ENCODE peak calls at places on chromosomes 5 and 9, in nine cellular contexts. One of them, this sample, is unnamed.
A peak's percentile ranks its signal among the peaks of the same experiment; 100 is the strongest.

GRCh38 chr9:114339130-114339908 is 9.7 kb downstream of the ORM2 start:
- DNase-seq in foreskin keratinocyte: no peak
- DNase-seq in CD4-positive, alpha-beta T cell: peak; percentile 47
- DNase-seq in effector memory CD4-positive, alpha-beta T cell: peak; percentile 12
- DNase-seq in transverse colon: peak; percentile 53
- DNase-seq in psoas muscle: peak; percentile 44
- DNase-seq in CD4-positive, alpha-beta memory T cell: peak; percentile 36
- DNase-seq in coronary artery: no peak
- DNase-seq in ovary: peak; percentile 74
- DNase-seq in this sample: peak; percentile 37

GRCh38 chr5:118653155-118653554 is 335.2 kb downstream of the DTWD2 start:
- DNase-seq in foreskin keratinocyte: no peak
- DNase-seq in CD4-positive, alpha-beta T cell: no peak
- DNase-seq in effector memory CD4-positive, alpha-beta T cell: no peak
- DNase-seq in transverse colon: no peak
- DNase-seq in psoas muscle: no peak
- DNase-seq in CD4-positive, alpha-beta memory T cell: no peak
- DNase-seq in coronary artery: no peak
- DNase-seq in ovary: no peak
- DNase-seq in this sample: no peak

GRCh38 chr9:107504585-107505455 is 15.3 kb upstream of the KLF4 start:
- DNase-seq in foreskin keratinocyte: peak; percentile 73
- DNase-seq in CD4-positive, alpha-beta T cell: no peak
- DNase-seq in effector memory CD4-positive, alpha-beta T cell: no peak
- DNase-seq in transverse colon: peak; percentile 49
- DNase-seq in psoas muscle: no peak
- DNase-seq in CD4-positive, alpha-beta memory T cell: no peak
- DNase-seq in coronary artery: no peak
- DNase-seq in ovary: no peak
- DNase-seq in this sample: no peak

GRCh38 chr5:41416336-41416735 is 94.1 kb downstream of the PLCXD3 start:
- DNase-seq in foreskin keratinocyte: no peak
- DNase-seq in CD4-positive, alpha-beta T cell: no peak
- DNase-seq in effector memory CD4-positive, alpha-beta T cell: no peak
- DNase-seq in transverse colon: no peak
- DNase-seq in psoas muscle: no peak
- DNase-seq in CD4-positive, alpha-beta memory T cell: no peak
- DNase-seq in coronary artery: no peak
- DNase-seq in ovary: no peak
- DNase-seq in this sample: no peak

GRCh38 chr5:133945561-133945960 is 22.9 kb downstream of the C5orf15 start:
- DNase-seq in foreskin keratinocyte: no peak
- DNase-seq in CD4-positive, alpha-beta T cell: no peak
- DNase-seq in effector memory CD4-positive, alpha-beta T cell: no peak
- DNase-seq in transverse colon: no peak
- DNase-seq in psoas muscle: no peak
- DNase-seq in CD4-positive, alpha-beta memory T cell: no peak
- DNase-seq in coronary artery: no peak
- DNase-seq in ovary: no peak
- DNase-seq in this sample: no peak

GRCh38 chr5:94857119-94857518 is 238.7 kb downstream of the SLF1 start:
- DNase-seq in foreskin keratinocyte: no peak
- DNase-seq in CD4-positive, alpha-beta T cell: no peak
- DNase-seq in effector memory CD4-positive, alpha-beta T cell: no peak
- DNase-seq in transverse colon: no peak
- DNase-seq in psoas muscle: no peak
- DNase-seq in CD4-positive, alpha-beta memory T cell: no peak
- DNase-seq in coronary artery: no peak
- DNase-seq in ovary: no peak
- DNase-seq in this sample: no peak

GRCh38 chr9:96508227-96508940 is 58.4 kb downstream of the HABP4 start:
- DNase-seq in foreskin keratinocyte: no peak
- DNase-seq in CD4-positive, alpha-beta T cell: no peak
- DNase-seq in effector memory CD4-positive, alpha-beta T cell: no peak
- DNase-seq in transverse colon: no peak
- DNase-seq in psoas muscle: no peak
- DNase-seq in CD4-positive, alpha-beta memory T cell: no peak
- DNase-seq in coronary artery: no peak
- DNase-seq in ovary: no peak
- DNase-seq in this sample: no peak

GRCh38 chr9:73872693-73873092 is 624.4 kb upstream of the RORB start:
- DNase-seq in foreskin keratinocyte: no peak
- DNase-seq in CD4-positive, alpha-beta T cell: no peak
- DNase-seq in effector memory CD4-positive, alpha-beta T cell: no peak
- DNase-seq in transverse colon: no peak
- DNase-seq in psoas muscle: no peak
- DNase-seq in CD4-positive, alpha-beta memory T cell: no peak
- DNase-seq in coronary artery: no peak
- DNase-seq in ovary: no peak
- DNase-seq in this sample: no peak

GRCh38 chr5:76692274-76692540 is 23.7 kb upstream of the F2R start:
- DNase-seq in foreskin keratinocyte: no peak
- DNase-seq in CD4-positive, alpha-beta T cell: no peak
- DNase-seq in effector memory CD4-positive, alpha-beta T cell: no peak
- DNase-seq in transverse colon: no peak
- DNase-seq in psoas muscle: no peak
- DNase-seq in CD4-positive, alpha-beta memory T cell: no peak
- DNase-seq in coronary artery: no peak
- DNase-seq in ovary: no peak
- DNase-seq in this sample: no peak
- H3K27ac ChIP-seq in foreskin keratinocyte: no peak overlapping the region
- H3K27ac ChIP-seq in CD4-positive, alpha-beta T cell: no peak overlapping the region
- H3K27ac ChIP-seq in effector memory CD4-positive, alpha-beta T cell: no peak overlapping the region
- H3K27ac ChIP-seq in transverse colon: peak overlapping the region; percentile 78
- H3K27ac ChIP-seq in psoas muscle: no peak overlapping the region
- H3K27ac ChIP-seq in CD4-positive, alpha-beta memory T cell: no peak overlapping the region
- H3K27ac ChIP-seq in coronary artery: peak overlapping the region; percentile 29
- H3K27ac ChIP-seq in ovary: no peak overlapping the region
- H3K27ac ChIP-seq in this sample: no peak overlapping the region

GRCh38 chr5:9405196-9405754 is 140.6 kb downstream of the SEMA5A start:
- DNase-seq in foreskin keratinocyte: no peak
- DNase-seq in CD4-positive, alpha-beta T cell: no peak
- DNase-seq in effector memory CD4-positive, alpha-beta T cell: no peak
- DNase-seq in transverse colon: no peak
- DNase-seq in psoas muscle: no peak
- DNase-seq in CD4-positive, alpha-beta memory T cell: no peak
- DNase-seq in coronary artery: no peak
- DNase-seq in ovary: no peak
- DNase-seq in this sample: no peak

GRCh38 chr5:9408964-9409363 is 136.9 kb downstream of the SEMA5A start:
- DNase-seq in foreskin keratinocyte: peak; percentile 14
- DNase-seq in CD4-positive, alpha-beta T cell: no peak
- DNase-seq in effector memory CD4-positive, alpha-beta T cell: no peak
- DNase-seq in transverse colon: no peak
- DNase-seq in psoas muscle: no peak
- DNase-seq in CD4-positive, alpha-beta memory T cell: no peak
- DNase-seq in coronary artery: no peak
- DNase-seq in ovary: no peak
- DNase-seq in this sample: no peak

GRCh38 chr5:9409413-9410089 is 136.3 kb downstream of the SEMA5A start:
- DNase-seq in foreskin keratinocyte: no peak
- DNase-seq in CD4-positive, alpha-beta T cell: no peak
- DNase-seq in effector memory CD4-positive, alpha-beta T cell: no peak
- DNase-seq in transverse colon: no peak
- DNase-seq in psoas muscle: no peak
- DNase-seq in CD4-positive, alpha-beta memory T cell: no peak
- DNase-seq in coronary artery: no peak
- DNase-seq in ovary: no peak
- DNase-seq in this sample: no peak

GRCh38 chr5:9411142-9411541 is 134.7 kb downstream of the SEMA5A start:
- DNase-seq in foreskin keratinocyte: no peak
- DNase-seq in CD4-positive, alpha-beta T cell: no peak
- DNase-seq in effector memory CD4-positive, alpha-beta T cell: no peak
- DNase-seq in transverse colon: no peak
- DNase-seq in psoas muscle: no peak
- DNase-seq in CD4-positive, alpha-beta memory T cell: no peak
- DNase-seq in coronary artery: no peak
- DNase-seq in ovary: no peak
- DNase-seq in this sample: no peak
- H3K27ac ChIP-seq in foreskin keratinocyte: no peak overlapping the region
- H3K27ac ChIP-seq in CD4-positive, alpha-beta T cell: no peak overlapping the region
- H3K27ac ChIP-seq in effector memory CD4-positive, alpha-beta T cell: no peak overlapping the region
- H3K27ac ChIP-seq in transverse colon: no peak overlapping the region
- H3K27ac ChIP-seq in psoas muscle: no peak overlapping the region
- H3K27ac ChIP-seq in CD4-positive, alpha-beta memory T cell: no peak overlapping the region
- H3K27ac ChIP-seq in coronary artery: no peak overlapping the region
- H3K27ac ChIP-seq in ovary: no peak overlapping the region
- H3K27ac ChIP-seq in this sample: no peak overlapping the region

GRCh38 chr9:88992556-88992955 is 1.3 kb downstream of the S1PR3 start:
- DNase-seq in foreskin keratinocyte: no peak
- DNase-seq in CD4-positive, alpha-beta T cell: no peak
- DNase-seq in effector memory CD4-positive, alpha-beta T cell: no peak
- DNase-seq in transverse colon: no peak
- DNase-seq in psoas muscle: no peak
- DNase-seq in CD4-positive, alpha-beta memory T cell: no peak
- DNase-seq in coronary artery: peak; percentile 72
- DNase-seq in ovary: no peak
- DNase-seq in this sample: no peak

GRCh38 chr9:88993871-88994819 is 2.9 kb downstream of the S1PR3 start:
- DNase-seq in foreskin keratinocyte: no peak
- DNase-seq in CD4-positive, alpha-beta T cell: no peak
- DNase-seq in effector memory CD4-positive, alpha-beta T cell: no peak
- DNase-seq in transverse colon: no peak
- DNase-seq in psoas muscle: no peak
- DNase-seq in CD4-positive, alpha-beta memory T cell: no peak
- DNase-seq in coronary artery: peak; percentile 76
- DNase-seq in ovary: no peak
- DNase-seq in this sample: no peak

GRCh38 chr9:88995205-88995604 is 3.9 kb downstream of the S1PR3 start:
- DNase-seq in foreskin keratinocyte: no peak
- DNase-seq in CD4-positive, alpha-beta T cell: no peak
- DNase-seq in effector memory CD4-positive, alpha-beta T cell: no peak
- DNase-seq in transverse colon: no peak
- DNase-seq in psoas muscle: no peak
- DNase-seq in CD4-positive, alpha-beta memory T cell: no peak
- DNase-seq in coronary artery: peak; percentile 49
- DNase-seq in ovary: no peak
- DNase-seq in this sample: no peak

GRCh38 chr9:88994820-88995180 is 3.5 kb downstream of the S1PR3 start:
- DNase-seq in foreskin keratinocyte: no peak
- DNase-seq in CD4-positive, alpha-beta T cell: no peak
- DNase-seq in effector memory CD4-positive, alpha-beta T cell: no peak
- DNase-seq in transverse colon: no peak
- DNase-seq in psoas muscle: no peak
- DNase-seq in CD4-positive, alpha-beta memory T cell: no peak
- DNase-seq in coronary artery: no peak
- DNase-seq in ovary: no peak
- DNase-seq in this sample: no peak

GRCh38 chr9:88993327-88993726 is 2.1 kb downstream of the S1PR3 start:
- DNase-seq in foreskin keratinocyte: no peak
- DNase-seq in CD4-positive, alpha-beta T cell: no peak
- DNase-seq in effector memory CD4-positive, alpha-beta T cell: no peak
- DNase-seq in transverse colon: no peak
- DNase-seq in psoas muscle: no peak
- DNase-seq in CD4-positive, alpha-beta memory T cell: no peak
- DNase-seq in coronary artery: peak; percentile 50
- DNase-seq in ovary: no peak
- DNase-seq in this sample: no peak
- H3K27ac ChIP-seq in foreskin keratinocyte: no peak overlapping the region
- H3K27ac ChIP-seq in CD4-positive, alpha-beta T cell: no peak overlapping the region
- H3K27ac ChIP-seq in effector memory CD4-positive, alpha-beta T cell: no peak overlapping the region
- H3K27ac ChIP-seq in transverse colon: no peak overlapping the region
- H3K27ac ChIP-seq in psoas muscle: no peak overlapping the region
- H3K27ac ChIP-seq in CD4-positive, alpha-beta memory T cell: no peak overlapping the region
- H3K27ac ChIP-seq in coronary artery: peak overlapping the region; percentile 63
- H3K27ac ChIP-seq in ovary: no peak overlapping the region
- H3K27ac ChIP-seq in this sample: no peak overlapping the region

GRCh38 chr5:166123698-166124097 is 2167.7 kb upstream of the WWC1 start:
- DNase-seq in foreskin keratinocyte: no peak
- DNase-seq in CD4-positive, alpha-beta T cell: no peak
- DNase-seq in effector memory CD4-positive, alpha-beta T cell: no peak
- DNase-seq in transverse colon: no peak
- DNase-seq in psoas muscle: no peak
- DNase-seq in CD4-positive, alpha-beta memory T cell: no peak
- DNase-seq in coronary artery: no peak
- DNase-seq in ovary: no peak
- DNase-seq in this sample: no peak

GRCh38 chr5:166127766-166128565 is 2163.5 kb upstream of the WWC1 start:
- DNase-seq in foreskin keratinocyte: no peak
- DNase-seq in CD4-positive, alpha-beta T cell: no peak
- DNase-seq in effector memory CD4-positive, alpha-beta T cell: no peak
- DNase-seq in transverse colon: no peak
- DNase-seq in psoas muscle: no peak
- DNase-seq in CD4-positive, alpha-beta memory T cell: no peak
- DNase-seq in coronary artery: no peak
- DNase-seq in ovary: no peak
- DNase-seq in this sample: no peak
- H3K27ac ChIP-seq in foreskin keratinocyte: no peak overlapping the region
- H3K27ac ChIP-seq in CD4-positive, alpha-beta T cell: no peak overlapping the region
- H3K27ac ChIP-seq in effector memory CD4-positive, alpha-beta T cell: no peak overlapping the region
- H3K27ac ChIP-seq in transverse colon: no peak overlapping the region
- H3K27ac ChIP-seq in psoas muscle: no peak overlapping the region
- H3K27ac ChIP-seq in CD4-positive, alpha-beta memory T cell: no peak overlapping the region
- H3K27ac ChIP-seq in coronary artery: no peak overlapping the region
- H3K27ac ChIP-seq in ovary: no peak overlapping the region
- H3K27ac ChIP-seq in this sample: no peak overlapping the region

GRCh38 chr5:1315709-1316587 is 21.1 kb upstream of the TERT start:
- DNase-seq in foreskin keratinocyte: peak; percentile 77
- DNase-seq in CD4-positive, alpha-beta T cell: peak; percentile 48
- DNase-seq in effector memory CD4-positive, alpha-beta T cell: peak; percentile 49
- DNase-seq in transverse colon: peak; percentile 88
- DNase-seq in psoas muscle: no peak
- DNase-seq in CD4-positive, alpha-beta memory T cell: peak; percentile 81
- DNase-seq in coronary artery: peak; percentile 43
- DNase-seq in ovary: peak; percentile 41
- DNase-seq in this sample: peak; percentile 76

GRCh38 chr5:1316588-1316902 is 21.7 kb upstream of the TERT start:
- DNase-seq in foreskin keratinocyte: no peak
- DNase-seq in CD4-positive, alpha-beta T cell: no peak
- DNase-seq in effector memory CD4-positive, alpha-beta T cell: no peak
- DNase-seq in transverse colon: no peak
- DNase-seq in psoas muscle: no peak
- DNase-seq in CD4-positive, alpha-beta memory T cell: no peak
- DNase-seq in coronary artery: no peak
- DNase-seq in ovary: no peak
- DNase-seq in this sample: no peak

GRCh38 chr5:1315018-1315708 is 20.3 kb upstream of the TERT start:
- DNase-seq in foreskin keratinocyte: no peak
- DNase-seq in CD4-positive, alpha-beta T cell: no peak
- DNase-seq in effector memory CD4-positive, alpha-beta T cell: no peak
- DNase-seq in transverse colon: no peak
- DNase-seq in psoas muscle: no peak
- DNase-seq in CD4-positive, alpha-beta memory T cell: no peak
- DNase-seq in coronary artery: peak; percentile 36
- DNase-seq in ovary: peak; percentile 10
- DNase-seq in this sample: no peak

GRCh38 chr5:1317921-1318565 is 23.2 kb upstream of the TERT start:
- DNase-seq in foreskin keratinocyte: no peak
- DNase-seq in CD4-positive, alpha-beta T cell: no peak
- DNase-seq in effector memory CD4-positive, alpha-beta T cell: no peak
- DNase-seq in transverse colon: no peak
- DNase-seq in psoas muscle: no peak
- DNase-seq in CD4-positive, alpha-beta memory T cell: no peak
- DNase-seq in coronary artery: peak; percentile 38
- DNase-seq in ovary: peak; percentile 28
- DNase-seq in this sample: no peak

DNA sequence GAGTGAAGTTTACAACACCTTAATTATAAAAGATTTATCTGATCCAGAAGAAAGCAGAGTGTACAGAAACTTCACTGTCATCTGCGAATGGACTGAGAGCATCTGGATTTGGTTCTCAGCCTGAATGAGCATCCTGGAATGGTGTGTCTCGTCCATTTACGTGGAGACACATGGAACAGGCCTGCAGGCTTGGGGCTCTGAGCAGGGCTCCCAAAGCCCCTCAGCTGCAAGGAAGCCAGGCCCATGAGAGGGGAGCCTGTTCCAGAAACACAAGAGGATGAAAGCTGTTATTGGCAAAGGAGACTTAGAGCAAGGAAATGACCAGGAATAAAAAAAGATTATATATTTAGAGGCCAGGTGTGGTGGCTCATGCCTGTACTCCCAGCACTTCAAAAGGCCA is 22.1 kb upstream of the TERT start:
- DNase-seq in foreskin keratinocyte: no peak
- DNase-seq in CD4-positive, alpha-beta T cell: no peak
- DNase-seq in effector memory CD4-positive, alpha-beta T cell: no peak
- DNase-seq in transverse colon: no peak
- DNase-seq in psoas muscle: no peak
- DNase-seq in CD4-positive, alpha-beta memory T cell: no peak
- DNase-seq in coronary artery: peak; percentile 35
- DNase-seq in ovary: peak; percentile 7
- DNase-seq in this sample: no peak
- H3K27ac ChIP-seq in foreskin keratinocyte: no peak overlapping the region
- H3K27ac ChIP-seq in CD4-positive, alpha-beta T cell: no peak overlapping the region
- H3K27ac ChIP-seq in effector memory CD4-positive, alpha-beta T cell: peak overlapping the region; percentile 70
- H3K27ac ChIP-seq in transverse colon: peak overlapping the region; percentile 89
- H3K27ac ChIP-seq in psoas muscle: no peak overlapping the region
- H3K27ac ChIP-seq in CD4-positive, alpha-beta memory T cell: peak overlapping the region; percentile 53
- H3K27ac ChIP-seq in coronary artery: no peak overlapping the region
- H3K27ac ChIP-seq in ovary: no peak overlapping the region
- H3K27ac ChIP-seq in this sample: peak overlapping the region; percentile 85

This sample was measured in CD4-positive, CD25-positive, alpha-beta regulatory T cell.